ENCODE peak calls at places on chromosome 6, in five cellular contexts. P is CD4-positive, alpha-beta T cell; M is aorta; K is right cardiac atrium; N is mammary epithelial cell. F is an unnamed sample.

GRCh38 chr6:136090929-136091328 is 159.2 kb downstream of the MTFR2 start:
- DNase-seq in K (no peak), P (no peak), N (no peak), M (no peak), F (no peak)

GRCh38 chr6:131823276-131823902 is 15.6 kb downstream of the ENPP1 start:
- DNase-seq in N (no peak), M (no peak), K (no peak), P (no peak), F (no peak)

GRCh38 chr6:2738373-2738979 is 12.2 kb downstream of the MYLK4 start:
- DNase-seq in N (peak; percentile 37), K (no peak), P (peak; percentile 27), M (no peak), F (no peak)

GRCh38 chr6:116127771-116128493 is 2.0 kb upstream of the COL10A1 start:
- DNase-seq in M (no peak), P (no peak), N (no peak), K (no peak), F (no peak)

GRCh38 chr6:158737710-158738615 is 81.2 kb downstream of the EZR start:
- DNase-seq in K (no peak), P (no peak), N (peak; percentile 83), M (no peak), F (peak; percentile 84)

GRCh38 chr6:166236586-166236985 is 68.9 kb upstream of the TBXT start:
- DNase-seq in P (no peak), M (no peak), N (no peak), K (no peak), F (no peak)

GRCh38 chr6:20159781-20160540 is 52.3 kb downstream of the MBOAT1 start:
- DNase-seq in P (no peak), K (no peak), M (no peak), N (no peak), F (no peak)

GRCh38 chr6:3380344-3381232 is 76.3 kb downstream of the SLC22A23 start:
- DNase-seq in K (no peak), P (no peak), N (no peak), M (no peak), F (no peak)

GRCh38 chr6:113903666-113904330 is 46.7 kb downstream of the MARCKS start:
- DNase-seq in P (no peak), K (peak; percentile 37), M (no peak), N (no peak), F (no peak)

GRCh38 chr6:7671581-7671980 is 54.3 kb upstream of the BMP6 start:
- DNase-seq in M (no peak), K (no peak), N (no peak), P (no peak), F (no peak)

GRCh38 chr6:41427642-41428401 is 92.4 kb downstream of the NCR2 start:
- DNase-seq in N (peak; percentile 32), P (no peak), M (peak; percentile 87), K (peak; percentile 70), F (no peak)

GRCh38 chr6:22892452-22892851 is 323.1 kb downstream of the HDGFL1 start:
- DNase-seq in K (no peak), P (no peak), N (peak; percentile 98), M (no peak), F (peak; percentile 96)

GRCh38 chr6:39590994-39591393 is 134.2 kb downstream of the KIF6 start:
- DNase-seq in P (no peak), K (no peak), N (no peak), M (no peak), F (no peak)

GRCh38 chr6:106197441-106197840 is 111.3 kb downstream of the PRDM1 start:
- DNase-seq in P (no peak), K (no peak), N (no peak), M (no peak), F (no peak)

GRCh38 chr6:111707773-111708172 is 102.1 kb upstream of the TRAF3IP2 start:
- DNase-seq in M (no peak), K (no peak), P (no peak), N (no peak), F (no peak)

GRCh38 chr6:39453236-39453635 is 130.7 kb upstream of the KCNK16 start:
- DNase-seq in K (no peak), N (no peak), P (no peak), M (no peak), F (no peak)

GRCh38 chr6:106165885-106166485 is 79.8 kb downstream of the PRDM1 start:
- DNase-seq in N (peak; percentile 65), K (no peak), M (no peak), P (no peak), F (no peak)

GRCh38 chr6:90765491-90765890 is 178.6 kb upstream of the MAP3K7 start:
- DNase-seq in M (no peak), K (no peak), P (no peak), N (no peak), F (no peak)

GRCh38 chr6:155510879-155511278 is 55.2 kb upstream of the NOX3 start:
- DNase-seq in M (no peak), P (no peak), K (no peak), N (peak; percentile 39), F (no peak)

GRCh38 chr6:133983099-133983939 is 30.3 kb downstream of the TBPL1 start:
- DNase-seq in K (no peak), N (peak; percentile 45), M (no peak), P (peak; percentile 36), F (no peak)

GRCh38 chr6:106398621-106399020 is 38.1 kb downstream of the CRYBG1 start:
- DNase-seq in N (no peak), K (no peak), P (no peak), M (no peak), F (no peak)

GRCh38 chr6:17585766-17586502 is 14.2 kb upstream of the FAM8A1 start:
- DNase-seq in N (peak; percentile 27), M (no peak), K (no peak), P (no peak), F (no peak)

GRCh38 chr6:131574133-131574532 is 1.1 kb downstream of the ARG1 start:
- DNase-seq in K (no peak), M (no peak), N (no peak), P (no peak), F (no peak)

GRCh38 chr6:131811510-131811909 is 3.7 kb downstream of the ENPP1 start:
- DNase-seq in M (no peak), P (no peak), N (no peak), K (no peak), F (no peak)

GRCh38 chr6:15017251-15017650 is 228.6 kb upstream of the JARID2 start:
- DNase-seq in N (no peak), M (no peak), K (no peak), P (no peak), F (no peak)
- H3K27ac ChIP-seq in N (no peak overlapping the region), M (no peak overlapping the region), K (no peak overlapping the region), P (no peak overlapping the region), F (no peak overlapping the region)

DNA sequence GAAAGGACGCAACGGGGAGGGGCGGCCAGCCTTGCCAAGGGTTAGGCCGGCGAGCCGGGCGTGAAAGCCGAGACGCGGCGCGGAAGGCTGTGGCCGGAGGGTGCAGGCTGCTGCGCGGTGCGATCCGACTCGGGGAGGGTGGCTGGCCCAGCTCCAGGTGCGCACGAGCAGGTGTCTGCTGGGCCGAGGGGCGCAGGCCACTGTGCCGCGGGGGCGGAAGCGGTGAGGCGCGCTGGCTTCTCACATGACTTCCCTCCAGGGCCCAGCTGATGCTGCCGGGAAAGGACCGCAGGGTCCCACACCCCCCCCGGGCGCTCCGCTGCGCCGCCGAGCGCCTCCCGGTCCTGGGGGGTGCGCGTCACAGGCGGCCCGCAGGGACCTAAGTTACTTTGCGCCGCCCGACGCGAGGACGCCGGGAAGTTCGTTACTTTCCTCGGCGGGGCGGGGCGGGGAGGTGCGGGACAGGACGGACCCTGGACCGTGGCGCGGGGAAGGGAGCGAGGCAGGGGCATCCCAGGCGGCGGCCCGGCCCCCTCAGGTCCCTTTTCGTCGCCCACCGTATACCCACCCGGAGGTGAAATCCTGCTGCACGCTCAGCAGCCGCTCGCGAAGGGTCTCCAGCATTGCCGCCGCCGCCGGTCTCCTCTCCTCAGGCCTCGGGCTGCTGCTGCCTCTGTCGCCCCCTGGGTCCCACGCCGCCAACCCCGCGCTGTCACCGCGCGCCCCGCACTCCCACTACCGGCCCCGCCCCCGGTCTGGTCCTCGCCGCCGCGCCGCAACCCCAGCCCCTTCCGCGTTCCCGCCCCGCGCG is at the start of gene DTNBP1:
- DNase-seq in K (peak; percentile 87), M (peak; percentile 96), P (peak; percentile 68), N (peak; percentile 64), F (no peak)
- H3K27ac ChIP-seq in K (peak within 1 kb of the TSS; percentile 49), M (no peak within 1 kb of the TSS), P (peak within 1 kb of the TSS; percentile 45), N (peak within 1 kb of the TSS; percentile 22), F (peak within 1 kb of the TSS; percentile 22)

GRCh38 chr6:82955841-82956240 is 109.8 kb downstream of the UBE3D start:
- DNase-seq in N (peak; percentile 60), K (no peak), M (no peak), P (no peak), F (no peak)

GRCh38 chr6:82954937-82955577 is 110.6 kb downstream of the UBE3D start:
- DNase-seq in N (peak; percentile 26), K (no peak), M (no peak), P (no peak), F (no peak)

GRCh38 chr6:82959385-82959941 is 106.2 kb downstream of the UBE3D start:
- DNase-seq in M (no peak), K (no peak), P (no peak), N (no peak), F (no peak)

GRCh38 chr6:82954351-82954750 is 111.3 kb downstream of the UBE3D start:
- DNase-seq in N (no peak), M (no peak), K (no peak), P (no peak), F (no peak)

GRCh38 chr6:82957171-82957894 is 108.3 kb downstream of the UBE3D start:
- DNase-seq in P (no peak), M (no peak), N (no peak), K (no peak), F (no peak)
- H3K27ac ChIP-seq in P (no peak overlapping the region), M (no peak overlapping the region), N (no peak overlapping the region), K (no peak overlapping the region), F (no peak overlapping the region)

GRCh38 chr6:33314943-33315752 is 1.3 kb upstream of the TAPBP start:
- DNase-seq in K (peak; percentile 71), P (no peak), M (peak; percentile 84), N (peak; percentile 46), F (no peak)

GRCh38 chr6:33313105-33313708 is 671 bp downstream of the TAPBP start:
- DNase-seq in K (peak; percentile 54), M (peak; percentile 88), N (peak; percentile 37), P (no peak), F (no peak)

GRCh38 chr6:33312361-33313104 is 1.3 kb downstream of the TAPBP start:
- DNase-seq in N (peak; percentile 85), K (peak; percentile 62), P (peak; percentile 75), M (no peak), F (no peak)

GRCh38 chr6:33314515-33314942 is 651 bp upstream of the TAPBP start:
- DNase-seq in M (peak; percentile 89), P (no peak), N (peak; percentile 90), K (peak; percentile 73), F (no peak)

DNA sequence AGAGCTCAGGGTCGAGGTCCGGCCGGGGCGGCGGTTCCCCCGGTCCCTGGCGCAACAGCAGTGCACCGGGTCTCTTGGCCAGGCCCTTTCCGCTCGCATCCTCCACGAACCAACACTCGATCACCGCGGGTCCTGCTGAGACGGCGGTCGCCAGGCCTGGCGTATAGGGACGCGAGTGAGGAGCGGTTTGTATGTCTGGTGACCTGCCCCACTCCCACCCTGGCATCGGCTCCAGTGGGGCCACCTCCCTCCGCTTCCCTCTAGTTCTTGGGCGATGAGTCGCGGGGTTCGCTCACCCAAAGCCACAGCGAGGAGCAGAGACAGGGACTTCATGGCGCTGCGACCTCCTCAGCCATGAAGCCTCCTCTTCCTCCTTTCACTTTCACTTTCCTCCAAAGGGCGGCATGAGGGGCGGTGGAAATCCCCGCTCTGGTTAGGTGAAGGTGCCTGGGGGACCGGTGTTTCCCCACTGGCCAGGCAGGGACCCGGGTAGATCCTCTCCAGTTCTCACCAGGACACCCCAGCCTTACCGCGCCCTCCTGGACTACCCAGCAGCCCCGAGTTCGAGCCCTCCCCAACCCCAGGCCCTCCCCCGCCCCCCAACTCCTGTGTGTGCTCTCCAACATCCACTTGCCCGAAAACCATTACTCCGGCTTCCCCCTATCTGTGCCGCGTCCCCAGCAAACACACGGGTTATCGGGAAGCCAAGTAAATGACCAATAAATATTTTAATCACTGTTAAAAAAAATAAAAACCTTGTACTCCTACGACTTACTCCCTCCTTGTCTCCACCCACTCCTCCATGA is at the start of gene TAPBP:
- DNase-seq in N (peak; percentile 86), M (peak; percentile 83), P (peak; percentile 65), K (peak; percentile 59), F (no peak)
- H3K27ac ChIP-seq in N (peak within 1 kb of the TSS; percentile 93), M (peak within 1 kb of the TSS; percentile 36), P (peak within 1 kb of the TSS; percentile 98), K (peak within 1 kb of the TSS; percentile 96), F (peak within 1 kb of the TSS; percentile 89)